ENCODE peak calls at places on chromosomes 7 and 10, in five cellular contexts. A is naive thymus-derived CD4-positive, alpha-beta T cell; V is astrocyte; K is RWPE1; T is IMR-90. X is an unnamed sample.

GRCh38 chr7:129947701-129948100 is 5.1 kb downstream of the UBE2H start:
- DNase-seq in A (no peak), T (no peak), V (peak; percentile 78), K (no peak), X (no peak)

GRCh38 chr10:50275650-50276235 is 24.4 kb upstream of the ASAH2 start:
- DNase-seq in V (no peak), K (peak; percentile 11), T (peak; percentile 7), A (no peak), X (no peak)

GRCh38 chr7:100215895-100216294 is 3.9 kb upstream of the PVRIG start:
- DNase-seq in V (peak; percentile 8), K (no peak), T (peak; percentile 37), A (no peak), X (no peak)

GRCh38 chr7:156753630-156754029 is 113.1 kb downstream of the RNF32 start:
- DNase-seq in T (no peak), V (no peak), A (no peak), K (no peak), X (no peak)

GRCh38 chr10:124739996-124740373 is 4.2 kb downstream of the FAM53B start:
- DNase-seq in T (no peak), K (no peak), V (no peak), A (no peak), X (no peak)

GRCh38 chr10:73095479-73096021 is 1.1 kb downstream of the P4HA1 start:
- DNase-seq in V (peak; percentile 75), T (peak; percentile 82), A (peak; percentile 17), K (no peak), X (peak; percentile 69)

GRCh38 chr7:3235322-3235721 is 65.7 kb upstream of the SDK1 start:
- DNase-seq in K (no peak), V (no peak), T (no peak), A (no peak), X (no peak)

GRCh38 chr10:12594448-12594944 is 245.1 kb downstream of the CAMK1D start:
- DNase-seq in A (peak; percentile 66), T (no peak), K (no peak), V (no peak), X (no peak)

DNA sequence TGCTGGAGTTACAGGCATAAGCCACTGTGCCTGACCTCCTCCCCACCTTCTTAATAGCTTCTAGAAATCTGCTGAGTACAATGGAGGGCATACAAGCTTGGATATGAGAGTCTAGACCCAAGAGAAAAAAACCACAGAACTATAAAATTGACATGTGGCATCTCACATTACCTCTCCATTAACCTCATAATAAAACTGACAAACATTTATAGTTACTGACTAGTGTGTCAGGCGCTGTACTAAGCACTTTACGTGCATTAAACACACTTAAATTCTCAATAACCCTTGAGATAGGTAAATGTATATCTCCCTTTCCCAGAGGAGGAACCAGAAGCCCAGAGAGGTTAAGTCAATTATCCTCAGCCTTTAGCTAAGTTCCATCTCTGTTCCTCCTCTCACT is 300.5 kb upstream of the MYO3A start:
- DNase-seq in T (no peak), V (no peak), A (no peak), K (no peak), X (no peak)
- H3K27ac ChIP-seq in T (no peak overlapping the region), V (no peak overlapping the region), A (no peak overlapping the region), K (no peak overlapping the region), X (no peak overlapping the region)

DNA sequence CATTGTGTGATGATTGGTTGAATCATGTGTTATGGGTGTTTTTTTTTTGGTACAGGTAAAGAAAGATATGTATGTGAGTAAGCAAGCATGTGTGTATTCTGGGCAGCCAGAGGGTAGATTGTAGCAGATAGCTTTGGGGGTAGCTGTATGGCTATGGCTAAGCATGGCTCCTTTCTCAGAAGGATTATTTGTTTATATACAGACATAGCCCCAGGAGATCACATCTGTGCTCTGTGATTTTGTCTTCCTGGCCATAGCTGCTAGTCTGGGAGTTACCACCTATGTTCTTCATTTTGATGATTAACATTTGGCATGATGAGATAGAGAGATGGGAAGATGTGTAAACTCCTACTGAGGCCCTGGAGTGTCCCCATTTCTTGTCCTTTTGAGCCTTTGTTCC is 23.2 kb upstream of the ICA1 start:
- DNase-seq in A (no peak), T (no peak), K (no peak), V (no peak), X (no peak)
- H3K27ac ChIP-seq in A (no peak overlapping the region), T (no peak overlapping the region), K (no peak overlapping the region), V (no peak overlapping the region), X (no peak overlapping the region)

DNA sequence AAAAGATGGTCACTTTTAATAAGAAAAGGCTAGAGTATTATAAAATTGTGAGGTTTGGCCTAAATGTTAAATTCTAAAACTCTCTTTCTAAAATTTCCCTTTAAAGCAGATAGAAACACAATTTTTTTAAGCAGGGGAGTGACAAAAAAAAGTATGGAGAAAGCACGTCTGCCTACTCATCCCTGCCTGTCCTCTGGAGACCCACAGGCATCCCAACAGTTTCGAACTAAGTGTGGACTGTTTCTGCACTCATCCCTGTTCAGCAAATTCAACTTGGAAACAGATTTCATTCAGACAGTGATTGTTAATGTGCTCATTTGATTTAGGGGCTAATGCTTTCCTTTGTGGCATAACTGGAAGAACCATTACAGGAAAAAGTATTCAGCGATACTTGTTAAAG is 192.6 kb upstream of the CXCL12 start:
- DNase-seq in V (no peak), A (no peak), K (no peak), T (no peak), X (no peak)
- H3K27ac ChIP-seq in V (no peak overlapping the region), A (no peak overlapping the region), K (no peak overlapping the region), T (no peak overlapping the region), X (no peak overlapping the region)

DNA sequence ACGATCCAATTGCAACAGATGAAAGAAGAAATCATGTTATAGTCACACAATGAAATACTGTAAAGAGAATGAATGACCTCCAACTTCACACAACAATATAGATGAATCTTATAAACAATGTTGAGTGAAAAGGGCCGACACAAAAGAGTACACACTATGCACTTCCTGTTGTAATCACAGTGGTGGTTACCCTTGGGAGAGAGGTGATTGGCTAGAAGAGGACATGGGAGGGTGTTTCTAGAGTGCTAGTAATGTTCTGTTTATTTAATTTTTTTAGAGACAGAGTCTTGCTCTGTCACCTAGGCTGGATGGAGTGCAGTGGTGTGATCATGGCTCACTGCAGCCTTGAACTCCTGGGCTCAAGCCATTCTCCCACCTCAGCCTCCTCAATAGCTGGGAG is 82.5 kb downstream of the NDUFB2 start:
- DNase-seq in K (no peak), T (no peak), V (no peak), A (no peak), X (no peak)
- H3K27ac ChIP-seq in K (no peak overlapping the region), T (no peak overlapping the region), V (no peak overlapping the region), A (no peak overlapping the region), X (no peak overlapping the region)

GRCh38 chr10:4343798-4344370 is 482.1 kb upstream of the AKR1E2 start:
- DNase-seq in A (no peak), V (peak; percentile 4), T (peak; percentile 35), K (no peak), X (no peak)
- H3K27ac ChIP-seq in A (no peak overlapping the region), V (peak overlapping the region; percentile 84), T (peak overlapping the region; percentile 82), K (peak overlapping the region; percentile 87), X (peak overlapping the region; percentile 92)

GRCh38 chr7:150869467-150869866 is 17.1 kb downstream of the AOC1 start:
- DNase-seq in K (no peak), V (no peak), A (no peak), T (no peak), X (no peak)
- H3K27ac ChIP-seq in K (no peak overlapping the region), V (no peak overlapping the region), A (no peak overlapping the region), T (no peak overlapping the region), X (no peak overlapping the region)

DNA sequence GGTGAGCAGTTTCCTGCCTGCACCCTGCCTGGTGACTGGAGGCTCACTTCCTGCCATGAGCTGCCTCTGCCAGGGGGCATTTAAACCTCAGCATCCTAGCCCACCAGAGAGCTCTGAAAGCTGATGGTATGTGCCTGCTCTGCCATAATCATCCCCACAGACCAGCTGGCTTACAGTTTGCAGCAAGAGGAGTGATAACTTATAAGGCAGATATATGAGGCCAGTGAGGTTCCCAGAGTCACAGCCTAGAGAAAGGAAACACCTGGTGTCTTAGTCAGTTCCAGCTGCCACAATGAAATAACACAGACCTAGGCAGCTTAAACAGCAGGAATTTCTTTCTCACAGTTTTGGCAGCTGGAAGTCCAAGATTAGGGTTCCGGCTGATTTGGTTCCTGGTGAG is 232.0 kb downstream of the PAXIP1 start:
- DNase-seq in K (no peak), V (no peak), T (no peak), A (no peak), X (no peak)
- H3K27ac ChIP-seq in K (no peak overlapping the region), V (no peak overlapping the region), T (no peak overlapping the region), A (no peak overlapping the region), X (no peak overlapping the region)

X was measured in osteoblast.